ENCODE peak calls at places on chromosomes 7 and 10, in four cellular contexts. T is IMR-90, G is H9, U is H1. M is an unnamed sample.

GRCh38 chr10:60737242-60737641 is 41.0 kb upstream of the CDK1 start:
- DNase-seq in T (no peak), G (no peak), U (no peak), M (no peak)

GRCh38 chr10:128865398-128865797 is 601.6 kb upstream of the MGMT start:
- DNase-seq in T (no peak), G (no peak), U (peak; percentile 26), M (peak; percentile 13)

GRCh38 chr10:71625445-71626175 is 94.0 kb downstream of the C10orf105 start:
- DNase-seq in T (no peak), G (no peak), U (no peak), M (no peak)

GRCh38 chr10:6204341-6205191 is 1.8 kb downstream of the PFKFB3 start:
- DNase-seq in T (peak; percentile 84), G (peak; percentile 41), U (peak; percentile 57), M (peak; percentile 47)

GRCh38 chr7:155941688-155942087 is 129.4 kb upstream of the SHH start:
- DNase-seq in T (no peak), G (no peak), U (no peak), M (no peak)

GRCh38 chr10:11595395-11595692 is 16.1 kb downstream of the USP6NL start:
- DNase-seq in T (peak; percentile 74), G (no peak), U (no peak), M (peak; percentile 18)

GRCh38 chr10:86931872-86932271 is 25.5 kb downstream of the MMRN2 start:
- DNase-seq in T (peak; percentile 77), G (no peak), U (no peak), M (no peak)

GRCh38 chr7:47153571-47153970 is 428.3 kb downstream of the TNS3 start:
- DNase-seq in T (no peak), G (peak; percentile 83), U (peak; percentile 56), M (peak; percentile 79)

GRCh38 chr7:44700322-44700721 is 48.3 kb upstream of the ZMIZ2 start:
- DNase-seq in T (no peak), G (no peak), U (no peak), M (no peak)

GRCh38 chr7:112510032-112510742 is 29.4 kb downstream of the LSMEM1 start:
- DNase-seq in T (peak; percentile 80), G (no peak), U (no peak), M (no peak)

GRCh38 chr10:45552476-45552875 is 120.1 kb downstream of the ZFAND4 start:
- DNase-seq in T (no peak), G (no peak), U (no peak), M (no peak)

GRCh38 chr10:89475567-89475966 is 59.8 kb downstream of the SLC16A12 start:
- DNase-seq in T (peak; percentile 35), G (no peak), U (no peak), M (no peak)

GRCh38 chr10:128520191-128520815 is 394.1 kb upstream of the MKI67 start:
- DNase-seq in T (no peak), G (no peak), U (no peak), M (no peak)

GRCh38 chr10:70954373-70954772 is 66.0 kb upstream of the PCBD1 start:
- DNase-seq in T (no peak), G (no peak), U (no peak), M (no peak)

GRCh38 chr7:74604326-74605020 is 53.0 kb upstream of the GTF2I start:
- DNase-seq in T (no peak), G (no peak), U (no peak), M (no peak)

GRCh38 chr10:49288341-49289065 is 10.5 kb upstream of the C10orf71 start:
- DNase-seq in T (no peak), G (no peak), U (no peak), M (no peak)

GRCh38 chr10:6321880-6322279 is 119.1 kb downstream of the PFKFB3 start:
- DNase-seq in T (peak; percentile 59), G (no peak), U (no peak), M (no peak)

GRCh38 chr7:127252736-127253288 is at the start of gene GRM8:
- DNase-seq in T (peak; percentile 22), G (peak; percentile 89), U (peak; percentile 84), M (peak; percentile 85)

GRCh38 chr7:53596230-53596629 is 560.8 kb downstream of the POM121L12 start:
- DNase-seq in T (no peak), G (peak; percentile 70), U (no peak), M (peak; percentile 93)

GRCh38 chr10:36802523-36803153 is 322.8 kb upstream of the ANKRD30A start:
- DNase-seq in T (peak; percentile 19), G (no peak), U (no peak), M (no peak)

GRCh38 chr10:88877298-88877697 is 2.7 kb upstream of the STAMBPL1 start:
- DNase-seq in T (no peak), G (no peak), U (no peak), M (no peak)

GRCh38 chr10:8051851-8052257 is 2.6 kb upstream of the GATA3 start:
- DNase-seq in T (no peak), G (peak; percentile 78), U (no peak), M (peak; percentile 96)

GRCh38 chr7:158821173-158822021 is 7.9 kb downstream of the ESYT2 start:
- DNase-seq in T (peak; percentile 75), G (no peak), U (peak; percentile 44), M (peak; percentile 23)
- H3K4me1 ChIP-seq in T (peaks cover 10% of the 10 kb centered on the region), G (no peaks in the 10 kb centered on the region), U (peaks cover 5% of the 10 kb centered on the region), M (peaks cover 6% of the 10 kb centered on the region)

DNA sequence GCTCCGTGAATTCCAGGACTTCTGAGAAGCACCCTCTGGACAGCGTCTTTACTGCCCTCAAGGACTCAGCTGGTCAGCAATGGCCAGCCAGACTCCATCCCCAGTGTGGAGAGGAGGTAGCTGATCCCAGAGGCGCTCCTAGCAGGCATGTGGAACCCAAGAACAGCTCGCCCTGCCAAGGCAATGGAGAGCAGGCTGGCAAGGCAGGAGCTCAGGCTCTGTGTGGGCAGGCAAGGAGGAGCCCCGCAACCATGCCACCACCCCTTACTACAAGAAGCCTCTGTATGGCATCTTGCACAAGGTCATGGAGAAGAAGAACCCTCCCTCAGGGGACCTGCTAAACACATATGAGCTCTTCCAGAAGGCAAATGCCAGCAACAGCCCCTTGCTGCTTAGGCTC is 34.4 kb upstream of the SGMS1 start:
- DNase-seq in T (no peak), G (no peak), U (no peak), M (no peak)
- H3K4me2 ChIP-seq in T (no peak overlapping the region), G (no peak overlapping the region), U (no peak overlapping the region), M (no peak overlapping the region)

GRCh38 chr7:123811056-123811455 is 33.9 kb upstream of the HYAL4 start:
- DNase-seq in T (no peak), G (no peak), U (no peak), M (no peak)
- H4K5ac ChIP-seq in T (no peak overlapping the region), G (no peak overlapping the region), U (no peak overlapping the region), M (no peak overlapping the region)

GRCh38 chr7:23181684-23182553 is at the start of gene NUP42:
- DNase-seq in T (peak; percentile 100), G (peak; percentile 99), U (peak; percentile 99), M (peak; percentile 100)
- H3K4me1 ChIP-seq in T (no peaks in the 10 kb centered on the region), G (no peaks in the 10 kb centered on the region), U (peaks cover 3% of the 10 kb centered on the region), M (peaks cover 2% of the 10 kb centered on the region)

GRCh38 chr7:158811894-158812293 is 17.4 kb downstream of the ESYT2 start:
- DNase-seq in T (no peak), G (no peak), U (peak; percentile 42), M (no peak)
- H3K4me2 ChIP-seq in T (no peak overlapping the region), G (no peak overlapping the region), U (no peak overlapping the region), M (no peak overlapping the region)

GRCh38 chr7:17129218-17129617 is 169.2 kb upstream of the AHR start:
- DNase-seq in T (no peak), G (no peak), U (no peak), M (no peak)
- H4K5ac ChIP-seq in T (no peak overlapping the region), G (no peak overlapping the region), U (no peak overlapping the region), M (no peak overlapping the region)

M was measured in mesendoderm.